ENCODE peak calls at places on chromosome 4, in six cellular contexts. P, R, N, D, K and C are unnamed samples.

GRCh38 chr4:100169796-100170485 is 20.3 kb downstream of the DDIT4L start:
- DNase-seq in K (no peak), N (no peak), P (no peak), D (no peak), R (no peak), C (no peak)

GRCh38 chr4:65661469-65661868 is 8.8 kb downstream of the EPHA5 start:
- DNase-seq in D (no peak), K (no peak), R (no peak), N (no peak), P (no peak), C (no peak)

GRCh38 chr4:146334862-146335449 is 120.6 kb downstream of the REELD1 start:
- DNase-seq in R (no peak), D (no peak), K (no peak), P (no peak), N (no peak), C (no peak)

GRCh38 chr4:152257601-152258066 is 278.3 kb downstream of the FBXW7 start:
- DNase-seq in K (no peak), P (no peak), N (peak), D (no peak), R (no peak), C (no peak)

GRCh38 chr4:7933631-7934510 is 5.8 kb downstream of the AFAP1 start:
- DNase-seq in R (no peak), P (no peak), K (no peak), D (no peak), N (no peak), C (no peak)

GRCh38 chr4:86247906-86248305 is 111.9 kb downstream of the MAPK10 start:
- DNase-seq in P (no peak), D (no peak), N (no peak), R (no peak), K (no peak), C (no peak)

GRCh38 chr4:1973218-1973617 is 35.6 kb downstream of the NELFA start:
- DNase-seq in N (no peak), D (no peak), R (no peak), P (no peak), K (no peak), C (no peak)

GRCh38 chr4:114052227-114052626 is 72.8 kb upstream of the ARSJ start:
- DNase-seq in D (no peak), N (no peak), K (no peak), P (no peak), R (no peak), C (no peak)

GRCh38 chr4:104693601-104694201 is 199.0 kb upstream of the CXXC4 start:
- DNase-seq in N (peak), R (no peak), K (peak), D (no peak), P (no peak), C (no peak)

GRCh38 chr4:75180790-75181776 is 248.2 kb downstream of the PARM1 start:
- DNase-seq in K (no peak), D (no peak), N (no peak), P (peak), R (no peak), C (no peak)

GRCh38 chr4:44806076-44806475 is 79.7 kb upstream of the GNPDA2 start:
- DNase-seq in N (no peak), R (no peak), K (no peak), P (no peak), D (no peak), C (no peak)

GRCh38 chr4:185717018-185717726 is 94.8 kb downstream of the SORBS2 start:
- DNase-seq in N (no peak), D (no peak), P (no peak), K (no peak), R (no peak), C (no peak)

GRCh38 chr4:31979988-31980387 is 1259.8 kb downstream of the PCDH7 start:
- DNase-seq in P (no peak), K (no peak), R (no peak), D (no peak), N (no peak), C (no peak)

GRCh38 chr4:146192060-146192459 is 16.5 kb downstream of the LSM6 start:
- DNase-seq in P (no peak), K (no peak), D (peak), R (no peak), N (peak), C (no peak)

GRCh38 chr4:152165146-152165545 is 370.7 kb downstream of the FBXW7 start:
- DNase-seq in D (no peak), N (no peak), K (no peak), R (peak), P (no peak), C (peak)

GRCh38 chr4:70591955-70592582 is at the start of gene AMBN:
- DNase-seq in D (no peak), P (no peak), N (no peak), K (no peak), R (no peak), C (no peak)

GRCh38 chr4:122914938-122915337 is 7.5 kb downstream of the NUDT6 start:
- DNase-seq in P (no peak), N (no peak), D (no peak), R (no peak), K (no peak), C (no peak)

GRCh38 chr4:135927651-135928050 is 1604.6 kb downstream of the PCDH18 start:
- DNase-seq in D (no peak), N (peak), R (no peak), P (no peak), K (no peak), C (no peak)

GRCh38 chr4:108205859-108206258 is 37.1 kb upstream of the LEF1 start:
- DNase-seq in N (no peak), K (no peak), D (no peak), P (no peak), R (no peak), C (no peak)

GRCh38 chr4:139922625-139923024 is 231.4 kb downstream of the MAML3 start:
- DNase-seq in R (no peak), N (no peak), K (no peak), D (no peak), P (no peak), C (no peak)

GRCh38 chr4:26320159-26320452 is 708 bp upstream of the RBPJ start:
- DNase-seq in K (no peak), N (peak), D (no peak), P (peak), R (no peak), C (no peak)

GRCh38 chr4:106444557-106444956 is 76.0 kb upstream of the GIMD1 start:
- DNase-seq in D (no peak), R (no peak), N (peak), K (peak), P (no peak), C (no peak)

GRCh38 chr4:74319506-74319905 is 11.2 kb downstream of the EPGN start:
- DNase-seq in K (no peak), D (no peak), P (no peak), N (no peak), R (no peak), C (no peak)

GRCh38 chr4:160510925-160511324 is 1408.0 kb downstream of the RAPGEF2 start:
- DNase-seq in R (no peak), K (no peak), P (no peak), D (no peak), N (no peak), C (no peak)

GRCh38 chr4:38091636-38092035 is 131.4 kb downstream of the PTTG2 start:
- DNase-seq in N (no peak), K (no peak), P (no peak), D (no peak), R (no peak), C (no peak)

GRCh38 chr4:31557444-31557843 is 837.3 kb downstream of the PCDH7 start:
- DNase-seq in R (no peak), K (no peak), D (no peak), P (no peak), N (no peak), C (no peak)

GRCh38 chr4:42750091-42750490 is 93.2 kb upstream of the ATP8A1 start:
- DNase-seq in K (no peak), N (no peak), D (no peak), P (peak), R (no peak), C (no peak)

GRCh38 chr4:7041851-7042696 is 1.1 kb upstream of the TADA2B start:
- DNase-seq in P (no peak), R (no peak), D (peak), K (no peak), N (no peak), C (no peak)

DNA sequence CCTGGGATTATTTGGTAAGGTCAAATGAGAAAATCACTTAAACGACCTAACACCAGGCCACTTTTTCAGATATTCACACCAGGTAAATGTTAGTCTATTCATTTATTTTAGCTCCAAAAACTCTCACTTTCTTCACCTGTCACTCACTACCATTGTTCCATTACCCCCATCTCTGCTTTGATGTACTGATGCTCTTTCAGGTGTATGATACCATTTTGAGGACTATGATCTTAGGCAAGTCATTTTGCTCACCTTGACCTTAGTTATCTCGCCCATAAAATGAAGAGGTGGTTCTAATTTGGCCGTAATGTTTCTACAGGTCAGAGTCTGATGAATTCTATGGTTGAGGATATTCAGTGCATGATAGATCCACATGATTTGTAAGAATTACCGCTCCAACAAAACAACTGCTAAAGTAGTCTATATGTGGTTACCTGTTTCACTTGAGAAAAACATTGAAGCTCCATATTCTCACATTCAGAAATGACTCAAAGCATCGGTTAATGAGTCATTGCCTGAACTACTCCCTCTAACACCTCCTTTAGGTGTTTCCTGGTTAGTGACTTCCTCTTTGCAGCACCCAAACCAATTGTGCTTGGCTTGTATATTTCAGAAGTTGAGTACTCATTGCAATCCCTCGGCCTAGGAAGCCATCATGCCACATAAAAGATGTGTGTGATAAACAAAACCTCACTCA is 4.5 kb downstream of the DTHD1 start:
- DNase-seq in K (peak), N (no peak), P (peak), R (no peak), D (no peak), C (no peak)
- TF ChIP-seq YY1 in K (no peak), N (no peak), P (peak), R (no peak), D (no peak), C (no peak)

DNA sequence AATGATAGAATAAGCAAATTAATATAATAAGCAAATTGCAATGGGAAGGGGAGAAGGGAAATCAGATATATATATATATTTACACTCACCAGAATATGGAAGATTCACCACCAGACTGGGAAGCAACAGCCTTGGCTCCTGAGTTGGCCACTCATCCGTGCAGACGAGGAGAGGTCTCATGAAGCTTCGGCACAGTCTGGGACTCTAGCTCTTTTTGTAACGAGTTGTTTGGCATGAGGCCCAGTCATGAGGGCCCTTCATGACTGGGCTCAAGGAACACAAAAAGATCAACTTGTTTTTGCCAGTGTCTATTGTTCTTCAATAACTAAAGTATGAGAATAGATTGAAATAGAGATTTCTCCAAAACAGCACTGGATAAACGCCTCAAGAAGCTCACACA is 176.4 kb downstream of the ADGRA3 start:
- DNase-seq in R (no peak), N (no peak), P (no peak), D (no peak), K (no peak), C (no peak)
- TF ChIP-seq ZNF274 in R (no peak), N (no peak), P (no peak), D (no peak), K (no peak), C (no peak)

DNA sequence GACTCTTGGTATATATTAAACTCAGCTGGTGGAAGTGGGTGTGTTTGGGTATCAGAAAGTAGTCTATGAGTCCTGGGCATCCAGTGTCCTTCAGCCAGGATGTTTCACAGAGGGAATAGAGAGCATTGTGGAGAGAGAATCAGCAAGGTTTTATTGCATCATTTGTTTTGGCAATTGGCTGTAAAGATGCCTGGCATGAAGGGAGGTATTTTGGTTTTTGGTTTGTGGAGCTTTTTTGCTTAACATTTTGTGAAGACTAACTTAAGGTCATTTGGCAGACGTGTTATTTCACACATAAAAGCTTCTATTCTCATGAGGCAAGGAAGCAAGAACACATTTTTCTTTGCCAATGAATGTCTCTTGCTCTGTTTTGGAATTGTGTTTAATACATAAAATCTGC is 71.1 kb downstream of the DCLK2 start:
- DNase-seq in N (no peak), P (no peak), D (no peak), R (no peak), K (no peak), C (no peak)
- TF ChIP-seq YY1 in N (no peak), P (no peak), D (no peak), R (no peak), K (no peak), C (no peak)

DNA sequence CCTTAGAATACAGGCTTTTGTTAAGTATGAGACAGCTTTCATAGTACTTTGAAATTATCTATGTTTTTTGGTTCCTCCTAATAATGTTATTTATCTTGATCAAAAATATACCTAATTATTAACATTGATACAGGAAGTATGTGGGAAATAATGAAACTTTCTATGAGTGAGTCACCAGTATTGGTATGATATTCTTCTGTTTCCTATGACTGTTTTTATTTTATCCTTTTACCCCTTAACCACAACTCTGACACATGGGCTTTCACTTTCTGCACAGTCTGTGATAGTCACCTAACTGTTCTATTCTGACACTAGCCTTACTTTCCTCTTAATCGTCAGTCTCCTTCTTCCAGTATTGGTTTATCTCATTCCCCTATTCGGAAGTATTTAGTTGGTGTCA is 4.7 kb downstream of the THAP9 start:
- DNase-seq in D (no peak), R (no peak), N (no peak), K (no peak), P (peak), C (no peak)
- TF ChIP-seq ZNF274 in D (no peak), R (no peak), N (no peak), K (no peak), P (no peak), C (no peak)

GRCh38 chr4:20176881-20177280 is 74.8 kb upstream of the SLIT2 start:
- DNase-seq in D (no peak), P (no peak), K (no peak), R (no peak), N (no peak), C (no peak)

GRCh38 chr4:20172070-20172760 is 79.5 kb upstream of the SLIT2 start:
- DNase-seq in N (no peak), K (no peak), D (no peak), R (no peak), P (no peak), C (no peak)
- TF ChIP-seq YY1 in N (no peak), K (no peak), D (no peak), R (no peak), P (no peak), C (no peak)